ENCODE peak calls at places on chromosomes 1 and 21, in four cellular contexts. L, G, Z and A are unnamed samples.

GRCh38 chr1:38973659-38974437 is 17.2 kb upstream of the AKIRIN1 start:
- DNase-seq in L (no peak), G (no peak), Z (no peak), A (no peak)

GRCh38 chr1:227124461-227124860 is 184.4 kb downstream of the COQ8A start:
- DNase-seq in L (no peak), G (no peak), Z (no peak), A (no peak)

GRCh38 chr1:45544530-45544929 is 6.1 kb upstream of the AKR1A1 start:
- DNase-seq in L (no peak), G (no peak), Z (no peak), A (no peak)

GRCh38 chr1:236541710-236542109 is 17.9 kb downstream of the LGALS8 start:
- DNase-seq in L (no peak), G (no peak), Z (no peak), A (no peak)

GRCh38 chr21:34020005-34020847 is 53.2 kb upstream of the MRPS6 start:
- DNase-seq in L (no peak), G (no peak), Z (peak), A (peak)

GRCh38 chr1:223224465-223224864 is 81.4 kb upstream of the TLR5 start:
- DNase-seq in L (no peak), G (no peak), Z (no peak), A (no peak)

GRCh38 chr1:155079487-155080249 is 1.0 kb downstream of the EFNA3 start:
- DNase-seq in L (peak), G (no peak), Z (no peak), A (peak)

GRCh38 chr1:110877364-110877763 is 4.4 kb downstream of the CD53 start:
- DNase-seq in L (no peak), G (no peak), Z (no peak), A (no peak)

GRCh38 chr1:192539450-192540132 is 36.0 kb upstream of the RGS1 start:
- DNase-seq in L (no peak), G (no peak), Z (no peak), A (no peak)

GRCh38 chr1:203371288-203371687 is 20.4 kb upstream of the FMOD start:
- DNase-seq in L (no peak), G (no peak), Z (no peak), A (no peak)

GRCh38 chr1:22594396-22594795 is 31.1 kb downstream of the EPHA8 start:
- DNase-seq in L (peak), G (no peak), Z (no peak), A (no peak)

GRCh38 chr1:203402609-203403337 is 51.9 kb upstream of the FMOD start:
- DNase-seq in L (no peak), G (no peak), Z (no peak), A (no peak)

GRCh38 chr1:178819123-178819522 is 51.8 kb downstream of the ANGPTL1 start:
- DNase-seq in L (no peak), G (no peak), Z (no peak), A (no peak)

GRCh38 chr1:225707824-225708223 is 54.9 kb upstream of the ENAH start:
- DNase-seq in L (no peak), G (no peak), Z (no peak), A (no peak)

GRCh38 chr1:111628153-111628552 is 8.6 kb downstream of the RAP1A start:
- DNase-seq in L (no peak), G (no peak), Z (no peak), A (no peak)

GRCh38 chr1:162276493-162276892 is 100.2 kb downstream of the SPATA46 start:
- DNase-seq in L (no peak), G (no peak), Z (peak), A (peak)

GRCh38 chr1:169106921-169107672 is 607 bp downstream of the ATP1B1 start:
- DNase-seq in L (peak), G (no peak), Z (no peak), A (no peak)

GRCh38 chr1:201032408-201032807 is 8.9 kb upstream of the KIF21B start:
- DNase-seq in L (no peak), G (no peak), Z (no peak), A (no peak)

GRCh38 chr1:24934300-24935195 is 4.5 kb upstream of the RUNX3 start:
- DNase-seq in L (no peak), G (no peak), Z (no peak), A (no peak)

GRCh38 chr1:171983584-171983983 is 142.3 kb downstream of the DNM3 start:
- DNase-seq in L (no peak), G (no peak), Z (peak), A (no peak)
- TF ChIP-seq CTCF in L (peak), G (no peak), Z (peak), A (no peak)

GRCh38 chr21:45574081-45574501 is 31.9 kb upstream of the SLC19A1 start:
- DNase-seq in L (no peak), G (peak), Z (no peak), A (no peak)
- TF ChIP-seq CTCF in L (no peak), G (no peak), Z (no peak), A (no peak)

DNA sequence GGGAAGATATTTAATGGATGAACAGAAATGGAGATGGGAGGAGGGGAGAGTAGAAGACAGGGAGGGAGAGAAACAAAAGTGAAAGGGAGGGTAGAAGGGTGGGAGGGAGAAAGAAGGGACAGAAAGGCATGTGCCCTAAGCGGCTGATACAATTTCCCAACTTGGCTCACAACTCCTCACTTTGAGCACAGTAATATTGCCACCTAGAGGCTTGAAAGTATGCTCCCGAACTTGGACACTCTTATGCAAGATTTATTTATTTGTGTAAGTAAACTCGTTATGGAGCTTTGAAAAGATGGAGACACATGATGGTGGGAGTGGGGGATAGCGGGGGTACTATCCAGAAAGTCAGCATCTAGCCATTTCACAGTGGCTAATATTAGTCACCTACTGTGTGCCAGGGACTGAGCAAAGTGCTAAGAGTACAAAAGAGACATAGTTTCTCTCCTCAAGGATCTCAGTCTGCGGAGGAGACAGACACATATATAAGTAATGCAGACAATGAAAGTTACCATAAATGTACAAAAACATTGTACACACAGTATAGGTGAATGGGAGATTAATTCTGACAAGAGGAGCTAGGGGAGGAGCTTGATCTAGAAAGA is 189.7 kb downstream of the SEC16B start:
- DNase-seq in L (no peak), G (no peak), Z (peak), A (peak)
- TF ChIP-seq CTCF in L (peak), G (no peak), Z (peak), A (peak)

DNA sequence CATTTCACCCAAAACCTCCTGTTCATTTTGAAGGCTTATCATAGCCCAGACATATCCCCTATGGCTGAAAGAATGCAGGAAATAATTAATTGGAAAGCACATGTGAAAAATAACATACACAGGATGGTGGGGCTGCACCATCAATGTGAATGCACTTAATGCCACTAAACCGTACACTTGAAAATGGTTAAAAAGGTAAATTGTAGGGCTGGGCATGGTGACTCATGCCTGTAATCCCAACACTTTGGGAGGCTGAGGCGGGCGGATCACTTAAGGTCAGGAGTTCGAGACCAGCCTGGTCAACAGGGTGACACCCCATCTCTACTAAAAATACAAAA is 98.7 kb upstream of the BACE2 start:
- DNase-seq in L (no peak), G (no peak), Z (no peak), A (no peak)
- TF ChIP-seq CTCF in L (no peak), G (no peak), Z (no peak), A (no peak)

GRCh38 chr1:206606867-206607266 is 5.4 kb downstream of the EIF2D start:
- DNase-seq in L (no peak), G (no peak), Z (peak), A (no peak)
- TF ChIP-seq CTCF in L (peak), G (no peak), Z (peak), A (no peak)

DNA sequence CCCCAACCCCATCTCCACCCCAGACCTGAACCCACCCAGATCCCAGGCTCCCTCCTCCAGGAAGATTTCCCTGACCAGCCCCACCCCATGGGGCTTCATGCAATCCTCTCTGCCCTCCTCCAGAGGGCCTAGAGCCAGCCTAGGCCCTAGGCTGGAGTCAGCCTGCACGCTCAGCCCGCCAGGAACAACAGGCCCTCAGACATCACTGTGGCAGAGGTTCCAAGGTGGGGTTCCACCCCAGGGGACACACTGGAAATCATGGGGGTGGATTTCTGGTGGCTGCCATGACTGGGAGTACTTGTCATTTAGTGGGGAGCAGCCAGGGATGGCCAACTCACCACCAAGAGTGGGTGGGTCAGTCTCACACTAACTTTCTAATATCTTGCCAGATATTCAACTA is 122.0 kb downstream of the GLIS1 start:
- DNase-seq in L (peak), G (peak), Z (no peak), A (no peak)
- TF ChIP-seq CTCF in L (no peak), G (no peak), Z (no peak), A (no peak)

GRCh38 chr1:232630894-232631195 is 912 bp upstream of the SIPA1L2 start:
- DNase-seq in L (no peak), G (no peak), Z (no peak), A (no peak)

GRCh38 chr1:232628335-232629214 is 1.4 kb downstream of the SIPA1L2 start:
- DNase-seq in L (no peak), G (no peak), Z (peak), A (no peak)

GRCh38 chr1:232627645-232628334 is 2.1 kb downstream of the SIPA1L2 start:
- DNase-seq in L (no peak), G (no peak), Z (peak), A (peak)

GRCh38 chr1:232629250-232630046 is 485 bp downstream of the SIPA1L2 start:
- DNase-seq in L (peak), G (no peak), Z (peak), A (peak)

DNA sequence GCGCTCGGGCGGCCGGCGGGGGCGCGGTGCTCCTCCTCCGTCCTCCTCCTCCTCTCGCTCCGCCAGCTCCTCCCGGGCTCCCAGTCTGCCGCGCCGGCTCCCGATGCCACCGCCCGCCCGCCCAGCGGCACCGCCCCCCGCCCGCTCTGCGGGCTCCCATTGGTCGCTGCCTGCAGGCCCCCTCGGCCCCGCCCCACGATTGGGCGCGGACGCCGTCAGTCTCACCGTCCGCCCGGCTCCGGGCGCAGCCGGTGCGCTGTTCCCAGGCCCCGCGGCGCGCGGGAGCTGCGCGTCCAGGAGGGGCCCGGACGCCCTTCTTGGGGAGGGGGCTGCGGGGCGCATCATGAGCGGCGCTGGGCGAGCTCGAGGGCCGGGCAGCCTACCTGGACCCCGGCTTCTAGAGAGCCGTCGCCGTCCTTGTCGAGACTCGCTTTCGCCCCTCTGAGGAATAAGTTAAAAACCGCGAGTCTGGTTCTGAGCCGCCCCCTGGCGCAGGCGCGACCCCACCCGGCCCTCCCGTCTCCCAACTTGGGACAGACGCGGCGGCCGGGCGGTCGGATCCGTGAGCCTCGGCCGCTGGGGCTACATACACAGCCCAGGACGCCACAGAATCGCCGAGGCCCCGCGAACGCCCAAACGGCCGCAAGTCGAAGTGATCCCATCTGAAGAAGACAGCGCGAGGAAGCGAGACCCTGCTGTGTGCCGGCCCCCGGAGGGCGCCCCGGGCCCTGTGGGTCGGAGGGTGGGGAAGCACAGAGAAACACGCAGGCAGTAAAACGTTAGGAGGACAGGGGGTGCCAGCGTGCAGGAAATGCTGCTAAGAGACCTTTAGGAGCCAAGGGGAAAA is at the start of gene SIPA1L2:
- DNase-seq in L (peak), G (peak), Z (peak), A (peak)
- TF ChIP-seq CTCF in L (peak), G (peak), Z (peak), A (peak)

GRCh38 chr1:215001419-215002021 is 81.0 kb upstream of the KCNK2 start:
- DNase-seq in L (no peak), G (no peak), Z (peak), A (peak)
- TF ChIP-seq CTCF in L (no peak), G (no peak), Z (no peak), A (no peak)

DNA sequence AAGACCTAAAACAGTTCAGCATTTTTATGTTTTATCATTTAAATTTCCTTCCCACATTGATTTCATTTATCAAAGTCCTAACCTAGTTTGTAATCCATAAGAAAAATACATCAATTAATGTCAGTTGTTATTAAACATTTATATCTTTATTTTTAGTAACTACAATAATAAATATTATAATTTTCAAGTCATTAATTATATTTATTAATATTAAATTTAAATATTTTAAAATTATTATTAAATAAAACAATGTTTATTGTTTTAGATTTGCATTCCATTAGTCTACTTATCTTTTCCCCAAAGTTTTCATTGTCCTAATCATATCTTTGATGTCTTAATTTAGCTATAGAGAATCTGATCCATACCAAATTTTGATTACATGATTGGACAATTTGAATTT is 368.9 kb downstream of the PLA2G4A start:
- DNase-seq in L (no peak), G (no peak), Z (no peak), A (no peak)
- TF ChIP-seq CTCF in L (no peak), G (no peak), Z (no peak), A (no peak)